ENCODE peak calls at places on chromosomes 11 and 22, in seven cellular contexts. P is GM03348; W is activated CD8-positive, alpha-beta memory T cell treated with anti-CD3 and anti-CD28 coated beads for 4 hours; Q is neural progenitor cell; S is IMR-90; E is fibroblast of gingiva; A is naive thymus-derived CD8-positive, alpha-beta T cell. T is an unnamed sample.

GRCh38 chr11:71112454-71112853 is 139.9 kb downstream of the SHANK2 start:
- DNase-seq in P (no peak), W (no peak), Q (no peak), S (no peak), E (no peak), A (no peak), T (no peak)

GRCh38 chr11:130314184-130314748 is 451 bp downstream of the ZBTB44 start:
- DNase-seq in P (peak), W (peak), Q (peak), S (peak), E (peak), A (peak), T (peak)

GRCh38 chr11:1290052-1291040 is 19.1 kb downstream of the TOLLIP start:
- DNase-seq in P (no peak), W (no peak), Q (no peak), S (no peak), E (no peak), A (no peak), T (no peak)

GRCh38 chr11:103826856-103827255 is 209.6 kb upstream of the DDI1 start:
- DNase-seq in P (no peak), W (no peak), Q (no peak), S (no peak), E (no peak), A (no peak), T (no peak)

GRCh38 chr22:33887173-33887572 is 33.1 kb downstream of the LARGE1 start:
- DNase-seq in P (no peak), W (no peak), Q (no peak), S (no peak), E (no peak), A (no peak), T (no peak)

GRCh38 chr11:122226810-122227379 is 110.9 kb upstream of the BLID start:
- DNase-seq in P (peak), W (no peak), Q (no peak), S (no peak), E (no peak), A (no peak), T (no peak)

GRCh38 chr22:29163808-29164207 is 41.9 kb upstream of the EMID1 start:
- DNase-seq in P (no peak), W (no peak), Q (no peak), S (no peak), E (no peak), A (no peak), T (no peak)

GRCh38 chr11:57205046-57205671 is 23.4 kb downstream of the LRRC55 start:
- DNase-seq in P (peak), W (no peak), Q (no peak), S (peak), E (peak), A (no peak), T (no peak)

GRCh38 chr22:46023558-46023981 is 46.6 kb upstream of the WNT7B start:
- DNase-seq in P (no peak), W (no peak), Q (no peak), S (peak), E (no peak), A (no peak), T (no peak)

GRCh38 chr11:45155627-45156180 is 9.3 kb downstream of the PRDM11 start:
- DNase-seq in P (no peak), W (no peak), Q (no peak), S (no peak), E (no peak), A (no peak), T (no peak)

GRCh38 chr11:60634151-60634550 is 65.3 kb upstream of the MS4A8 start:
- DNase-seq in P (no peak), W (no peak), Q (peak), S (no peak), E (no peak), A (no peak), T (no peak)

GRCh38 chr11:27619039-27619438 is 81.2 kb downstream of the BDNF start:
- DNase-seq in P (no peak), W (no peak), Q (no peak), S (peak), E (no peak), A (no peak), T (no peak)

GRCh38 chr11:65551572-65552398 is 6.4 kb downstream of the LTBP3 start:
- DNase-seq in P (no peak), W (no peak), Q (peak), S (peak), E (no peak), A (peak), T (peak)